ENCODE peak calls at places on chromosomes 12 and 14, in five cellular contexts. N is fibroblast of lung; D is glomerular endothelial cell; E is stimulated activated CD4-positive, alpha-beta T cell treated with anti-CD3 and anti-CD28 coated beads, Interleukin-12 subunit alpha, Interleukin-12 subunit beta, amount 100 ng/mL, for 4 hours; M is non-pigmented ciliary epithelial cell. U is an unnamed sample.

GRCh38 chr12:47791351-47791746 is 18.3 kb downstream of the SLC48A1 start:
- DNase-seq in E (no peak), D (no peak), M (no peak), N (no peak), U (no peak)

GRCh38 chr14:103923863-103924262 is 4.4 kb upstream of the TDRD9 start:
- DNase-seq in E (no peak), N (no peak), M (no peak), D (no peak), U (no peak)

GRCh38 chr12:71691504-71692129 is 5.7 kb downstream of the TMEM19 start:
- DNase-seq in D (no peak), M (no peak), E (no peak), N (no peak), U (no peak)

GRCh38 chr14:105419305-105420091 is at the start of gene MTA1:
- DNase-seq in N (peak; percentile 15), D (no peak), M (no peak), E (peak; percentile 60), U (no peak)

GRCh38 chr12:74446466-74446865 is 91.2 kb upstream of the ATXN7L3B start:
- DNase-seq in M (no peak), N (no peak), E (no peak), D (no peak), U (no peak)

GRCh38 chr12:62259311-62259992 is 752 bp upstream of the USP15 start:
- DNase-seq in N (no peak), M (no peak), D (no peak), E (no peak), U (no peak)

GRCh38 chr12:65720739-65721138 is 103.5 kb upstream of the HMGA2 start:
- DNase-seq in N (peak; percentile 89), M (no peak), E (no peak), D (no peak), U (no peak)

GRCh38 chr12:114218136-114218535 is 187.8 kb downstream of the TBX5 start:
- DNase-seq in E (no peak), D (no peak), M (no peak), N (no peak), U (no peak)

GRCh38 chr14:53458368-53458814 is 305.3 kb upstream of the DDHD1 start:
- DNase-seq in N (peak; percentile 77), D (peak; percentile 14), E (no peak), M (peak; percentile 45), U (peak; percentile 2)

GRCh38 chr12:57893460-57894353 is 47.2 kb upstream of the CTDSP2 start:
- DNase-seq in M (no peak), D (no peak), N (peak; percentile 84), E (no peak), U (peak; percentile 72)

GRCh38 chr12:27331927-27332324 is 710 bp upstream of the BMAL2 start:
- DNase-seq in M (no peak), D (no peak), N (no peak), E (no peak), U (no peak)

GRCh38 chr14:28759056-28759657 is 7.4 kb upstream of the FOXG1 start:
- DNase-seq in D (no peak), M (no peak), E (no peak), N (peak; percentile 20), U (no peak)

GRCh38 chr14:103849151-103850013 is 2.0 kb upstream of the PPP1R13B start:
- DNase-seq in M (no peak), D (no peak), N (no peak), E (no peak), U (no peak)

GRCh38 chr14:63632932-63633514 is 8.6 kb downstream of the WDR89 start:
- DNase-seq in D (no peak), E (no peak), M (no peak), N (peak; percentile 9), U (peak; percentile 18)

GRCh38 chr12:132163041-132163910 is 19.0 kb downstream of the NOC4L start:
- DNase-seq in N (no peak), D (no peak), M (no peak), E (no peak), U (no peak)

GRCh38 chr14:95388699-95389098 is 69.0 kb upstream of the CLMN start:
- DNase-seq in D (no peak), M (no peak), N (no peak), E (no peak), U (no peak)

GRCh38 chr12:122950276-122950675 is 16.0 kb downstream of the ABCB9 start:
- DNase-seq in N (no peak), D (no peak), M (no peak), E (no peak), U (no peak)

U was measured in foreskin melanocyte.